ENCODE peak calls at places on chromosome 9, in six cellular contexts. S is IMR-90, Q is K562, W is A549, I is GM12878, N is HepG2. D is an unnamed sample.

GRCh38 chr9:134509306-134509705 is 132.3 kb upstream of the COL5A1 start:
- DNase-seq in I (no peak), Q (no peak), N (no peak), W (no peak), S (no peak), D (no peak)

GRCh38 chr9:83147487-83148149 is 84.7 kb upstream of the RASEF start:
- DNase-seq in S (no peak), Q (no peak), N (no peak), W (no peak), I (no peak), D (no peak)

GRCh38 chr9:16992138-16992537 is 121.7 kb upstream of the BNC2 start:
- DNase-seq in I (no peak), Q (no peak), N (no peak), W (no peak), S (no peak), D (no peak)

GRCh38 chr9:2613730-2614271 is 7.8 kb upstream of the VLDLR start:
- DNase-seq in N (no peak), Q (no peak), I (no peak), S (no peak), W (no peak), D (no peak)

GRCh38 chr9:20394928-20395327 is 227.4 kb downstream of the MLLT3 start:
- DNase-seq in W (no peak), Q (no peak), I (no peak), N (no peak), S (no peak), D (no peak)

GRCh38 chr9:89522261-89522978 is 24.5 kb upstream of the SEMA4D start:
- DNase-seq in S (no peak), N (no peak), I (peak), Q (no peak), W (no peak), D (no peak)

GRCh38 chr9:77896269-77897245 is 135.1 kb downstream of the GNAQ start:
- DNase-seq in N (no peak), W (no peak), Q (no peak), S (no peak), I (no peak), D (no peak)

GRCh38 chr9:90801507-90802289 is at the start of gene SYK:
- DNase-seq in W (no peak), N (no peak), Q (peak), S (no peak), I (no peak), D (peak)

GRCh38 chr9:128899566-128900322 is 17.8 kb downstream of the LRRC8A start:
- DNase-seq in W (no peak), I (no peak), Q (no peak), S (no peak), N (no peak), D (no peak)

GRCh38 chr9:111839981-111840380 is 45.2 kb upstream of the SHOC1 start:
- DNase-seq in Q (no peak), W (no peak), I (no peak), S (peak), N (no peak), D (no peak)

GRCh38 chr9:78234810-78235209 is 1.1 kb upstream of the CEP78 start:
- DNase-seq in S (peak), I (no peak), W (no peak), Q (no peak), N (no peak), D (no peak)

GRCh38 chr9:128365525-128365924 is 5.6 kb upstream of the URM1 start:
- DNase-seq in W (no peak), S (no peak), N (no peak), I (no peak), Q (no peak), D (no peak)

GRCh38 chr9:121373401-121373769 is 3.3 kb upstream of the STOM start:
- DNase-seq in W (peak), S (peak), Q (no peak), N (no peak), I (no peak), D (no peak)

GRCh38 chr9:34253460-34253837 is 74.6 kb downstream of the UBAP1 start:
- DNase-seq in W (peak), N (no peak), I (no peak), S (peak), Q (no peak), D (no peak)

GRCh38 chr9:111036068-111036789 is 2.0 kb downstream of the LPAR1 start:
- DNase-seq in I (no peak), W (peak), S (peak), Q (no peak), N (no peak), D (peak)

GRCh38 chr9:38154501-38155421 is 85.7 kb upstream of the SHB start:
- DNase-seq in I (no peak), Q (no peak), W (no peak), S (no peak), N (no peak), D (no peak)

GRCh38 chr9:77731008-77731698 is 83.0 kb upstream of the GNA14 start:
- DNase-seq in Q (no peak), N (no peak), S (no peak), W (no peak), I (no peak), D (no peak)

GRCh38 chr9:120383611-120383998 is 196.4 kb downstream of the CDK5RAP2 start:
- DNase-seq in I (no peak), S (no peak), Q (no peak), N (no peak), W (no peak), D (no peak)

GRCh38 chr9:136115206-136115605 is 3.5 kb downstream of the TMEM250 start:
- DNase-seq in N (no peak), Q (no peak), S (no peak), I (no peak), W (no peak), D (no peak)

GRCh38 chr9:98575379-98576346 is 133.1 kb downstream of the GABBR2 start:
- DNase-seq in N (no peak), I (peak), Q (peak), W (peak), S (peak), D (no peak)

GRCh38 chr9:119802621-119803020 is 433.4 kb upstream of the BRINP1 start:
- DNase-seq in W (no peak), S (no peak), Q (no peak), N (no peak), I (no peak), D (no peak)

GRCh38 chr9:14021871-14022525 is 291.9 kb downstream of the NFIB start:
- DNase-seq in S (peak), Q (no peak), W (no peak), N (no peak), I (no peak), D (no peak)

GRCh38 chr9:3043369-3043768 is 199.5 kb upstream of the PUM3 start:
- DNase-seq in N (no peak), S (peak), Q (no peak), W (no peak), I (no peak), D (no peak)

GRCh38 chr9:462611-463010 is 247.9 kb downstream of the DOCK8 start:
- DNase-seq in W (no peak), N (no peak), Q (no peak), S (no peak), I (no peak), D (no peak)

GRCh38 chr9:14057347-14058077 is 256.4 kb downstream of the NFIB start:
- DNase-seq in S (no peak), W (no peak), Q (no peak), N (no peak), I (no peak), D (no peak)

GRCh38 chr9:113131689-113132151 is 19.1 kb upstream of the SLC31A2 start:
- DNase-seq in I (no peak), S (peak), Q (no peak), W (no peak), N (no peak), D (peak)

GRCh38 chr9:127129718-127130085 is 7.3 kb upstream of the ANGPTL2 start:
- DNase-seq in W (no peak), S (no peak), Q (no peak), I (no peak), N (no peak), D (no peak)

GRCh38 chr9:88059469-88059868 is 78.8 kb downstream of the SPATA31C2 start:
- DNase-seq in I (no peak), S (no peak), W (no peak), N (no peak), Q (no peak), D (no peak)

GRCh38 chr9:25003686-25004085 is 458.0 kb upstream of the IZUMO3 start:
- DNase-seq in Q (no peak), S (no peak), I (no peak), W (peak), N (peak), D (peak)

GRCh38 chr9:114691046-114691955 is 9.3 kb upstream of the TEX48 start:
- DNase-seq in N (no peak), Q (no peak), I (peak), W (peak), S (peak), D (no peak)

GRCh38 chr9:114694146-114694545 is 12.2 kb upstream of the TEX48 start:
- DNase-seq in Q (no peak), W (no peak), N (no peak), I (no peak), S (peak), D (no peak)

GRCh38 chr9:114691956-114692295 is 9.9 kb upstream of the TEX48 start:
- DNase-seq in I (no peak), S (no peak), W (no peak), N (no peak), Q (no peak), D (no peak)

GRCh38 chr9:114694719-114695269 is 12.8 kb upstream of the TEX48 start:
- DNase-seq in W (no peak), Q (no peak), S (peak), N (no peak), I (peak), D (no peak)

DNA sequence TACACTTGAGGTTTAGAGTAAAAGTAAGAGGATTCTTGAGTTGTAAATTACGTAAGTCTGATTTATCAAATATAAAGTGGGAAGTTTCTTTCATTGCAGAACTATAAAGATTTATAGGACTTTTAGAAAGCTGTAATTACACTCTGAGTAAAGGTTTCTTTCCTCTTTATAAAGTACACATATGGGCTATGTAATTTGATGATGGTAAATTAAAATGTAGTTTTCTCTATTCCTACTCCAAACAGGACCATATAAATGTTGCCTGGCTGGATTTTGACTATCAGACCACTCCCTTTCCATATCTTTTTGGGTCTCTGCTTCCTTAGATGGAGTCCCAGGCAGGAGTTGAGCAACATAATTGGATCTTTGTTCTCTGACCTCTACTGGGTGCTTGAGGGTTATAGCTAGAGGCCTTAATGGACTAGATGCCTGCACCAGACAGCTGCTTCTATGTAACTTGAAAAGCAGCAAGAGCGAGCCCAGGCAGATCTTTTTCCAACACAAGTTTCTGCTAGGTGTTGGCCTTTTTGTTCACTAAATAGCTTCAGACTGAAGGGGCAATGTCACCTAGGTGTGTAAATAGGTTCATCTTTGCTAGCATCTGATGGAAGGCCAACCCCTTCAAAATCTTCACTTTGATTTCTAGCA is 11.4 kb upstream of the TEX48 start:
- DNase-seq in N (no peak), Q (no peak), I (no peak), W (no peak), S (no peak), D (no peak)
- TF ChIP-seq BHLHE40 in N (no peak), Q (no peak), I (no peak), W (no peak), S (no peak), D (no peak)

DNA sequence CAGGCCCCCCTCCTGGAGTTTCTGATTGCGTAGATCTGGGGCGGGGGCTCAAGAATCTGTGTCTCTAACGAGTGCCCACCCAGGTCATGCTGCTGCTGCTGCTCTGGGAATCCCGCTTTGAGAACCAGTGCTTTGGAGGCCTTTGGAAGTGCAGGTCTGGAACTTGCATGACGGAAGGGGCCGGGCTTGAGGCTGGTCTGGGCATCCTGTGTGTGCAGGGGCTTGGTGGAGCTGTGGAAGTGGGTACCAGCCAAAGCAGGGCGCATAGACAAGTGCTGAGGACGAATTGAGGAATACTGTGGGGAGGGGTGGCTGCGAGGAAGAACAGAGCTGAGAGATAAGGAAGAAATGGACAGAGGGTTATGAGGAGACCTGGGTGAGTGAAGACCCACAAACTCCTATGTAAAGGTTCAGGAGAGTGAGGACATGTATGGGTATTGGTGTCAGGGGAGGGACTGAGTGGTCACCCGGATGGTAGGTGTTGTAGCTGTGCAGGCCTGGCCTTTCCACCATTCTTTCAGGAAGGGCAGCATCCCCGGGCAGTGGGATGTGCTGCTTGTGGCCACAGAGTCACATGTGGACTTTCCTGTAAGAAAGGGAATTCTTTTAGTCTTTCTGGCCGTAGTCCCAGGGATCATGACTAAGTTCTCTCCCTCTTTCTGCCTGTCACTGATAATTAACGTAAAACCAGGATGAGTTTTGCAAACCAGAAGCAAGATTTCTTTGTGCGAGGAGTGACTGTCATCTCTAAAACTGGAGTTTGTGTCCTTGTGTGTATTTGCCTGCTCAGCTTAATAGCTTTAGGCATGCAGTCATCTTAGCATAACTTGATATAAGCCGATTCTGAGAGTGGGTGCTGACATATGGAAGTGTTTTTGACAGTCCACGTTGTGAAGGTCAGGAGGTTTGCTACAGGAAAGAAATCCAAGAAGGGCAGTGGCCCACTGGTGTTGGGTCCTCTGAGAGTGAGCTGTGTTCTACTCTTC is 43.3 kb upstream of the TJP2 start:
- DNase-seq in W (no peak), S (peak), I (no peak), N (no peak), Q (no peak), D (no peak)
- TF ChIP-seq BHLHE40 in W (no peak), S (peak), I (no peak), N (no peak), Q (no peak), D (no peak)

DNA sequence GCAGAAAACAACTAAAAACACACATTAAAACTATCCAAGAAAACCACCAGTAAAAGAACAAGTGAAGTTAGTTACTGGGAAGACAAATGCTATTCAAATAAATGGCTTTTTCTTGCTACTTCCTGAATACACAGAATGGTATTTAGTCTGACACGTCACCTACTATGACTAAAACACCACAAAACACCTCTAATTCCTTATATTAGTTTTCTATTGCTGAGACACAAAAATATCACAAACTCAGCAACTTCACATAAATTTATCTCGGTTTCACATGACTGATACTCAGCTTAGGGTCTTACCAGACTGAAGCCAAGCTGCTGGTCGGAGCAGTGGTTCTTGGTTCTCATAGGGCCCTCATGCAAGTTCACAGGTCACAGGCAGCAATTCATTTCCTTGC is 5.4 kb downstream of the DMAC1 start:
- DNase-seq in I (no peak), Q (no peak), S (no peak), N (no peak), W (no peak), D (no peak)
- TF ChIP-seq BHLHE40 in I (no peak), Q (no peak), S (no peak), N (no peak), W (no peak), D (no peak)

GRCh38 chr9:18390393-18390792 is 83.6 kb upstream of the ADAMTSL1 start:
- DNase-seq in S (peak), Q (no peak), I (no peak), W (no peak), N (no peak), D (no peak)
- TF ChIP-seq BHLHE40 in S (no peak), Q (no peak), I (no peak), W (no peak), N (no peak), D (no peak)

GRCh38 chr9:86639899-86640379 is 285.7 kb upstream of the TUT7 start:
- DNase-seq in N (no peak), W (no peak), I (no peak), Q (no peak), S (no peak), D (peak)
- TF ChIP-seq BHLHE40 in N (no peak), W (no peak), I (no peak), Q (no peak), S (no peak), D (no peak)

GRCh38 chr9:130939405-130939941 is 426 bp upstream of the FIBCD1 start:
- DNase-seq in S (peak), Q (no peak), I (no peak), N (no peak), W (no peak), D (peak)
- TF ChIP-seq BHLHE40 in S (no peak), Q (no peak), I (no peak), N (no peak), W (no peak), D (no peak)

DNA sequence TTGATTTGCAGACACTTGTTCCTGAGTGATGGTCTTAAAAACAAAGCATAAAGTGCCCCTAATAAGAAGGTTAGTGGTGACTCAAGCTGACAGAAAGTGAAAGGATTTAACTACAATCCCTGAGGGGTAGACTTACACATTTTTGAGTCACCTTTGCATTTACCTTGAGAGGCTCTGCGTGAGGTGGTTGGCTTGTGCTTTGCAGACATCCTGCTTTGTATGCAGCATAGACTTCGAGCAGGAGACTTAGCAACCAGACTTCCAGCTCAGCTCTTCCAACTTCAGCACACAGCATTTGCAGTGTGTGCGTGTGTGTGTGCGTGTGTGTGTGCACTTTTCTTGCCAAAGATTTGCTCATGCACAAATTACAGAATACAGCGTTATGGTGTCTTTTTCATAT is 159.7 kb downstream of the TLE4 start:
- DNase-seq in I (peak), Q (no peak), S (no peak), W (no peak), N (no peak), D (no peak)
- TF ChIP-seq BHLHE40 in I (no peak), Q (no peak), S (no peak), W (no peak), N (no peak), D (no peak)

GRCh38 chr9:114721491-114722362 is 39.7 kb upstream of the TEX48 start:
- DNase-seq in N (peak), Q (no peak), I (no peak), S (peak), W (peak), D (no peak)
- TF ChIP-seq BHLHE40 in N (peak), Q (no peak), I (no peak), S (no peak), W (no peak), D (no peak)

GRCh38 chr9:115210699-115211098 is 92.7 kb upstream of the TNC start:
- DNase-seq in Q (no peak), W (no peak), I (no peak), N (no peak), S (no peak), D (no peak)

GRCh38 chr9:115208503-115208902 is 90.5 kb upstream of the TNC start:
- DNase-seq in Q (no peak), I (no peak), N (no peak), S (peak), W (no peak), D (no peak)

GRCh38 chr9:115209601-115210306 is 91.8 kb upstream of the TNC start:
- DNase-seq in Q (no peak), S (peak), W (peak), I (peak), N (no peak), D (no peak)

GRCh38 chr9:115204827-115205506 is 87.0 kb upstream of the TNC start:
- DNase-seq in I (no peak), Q (no peak), N (no peak), W (peak), S (peak), D (no peak)

DNA sequence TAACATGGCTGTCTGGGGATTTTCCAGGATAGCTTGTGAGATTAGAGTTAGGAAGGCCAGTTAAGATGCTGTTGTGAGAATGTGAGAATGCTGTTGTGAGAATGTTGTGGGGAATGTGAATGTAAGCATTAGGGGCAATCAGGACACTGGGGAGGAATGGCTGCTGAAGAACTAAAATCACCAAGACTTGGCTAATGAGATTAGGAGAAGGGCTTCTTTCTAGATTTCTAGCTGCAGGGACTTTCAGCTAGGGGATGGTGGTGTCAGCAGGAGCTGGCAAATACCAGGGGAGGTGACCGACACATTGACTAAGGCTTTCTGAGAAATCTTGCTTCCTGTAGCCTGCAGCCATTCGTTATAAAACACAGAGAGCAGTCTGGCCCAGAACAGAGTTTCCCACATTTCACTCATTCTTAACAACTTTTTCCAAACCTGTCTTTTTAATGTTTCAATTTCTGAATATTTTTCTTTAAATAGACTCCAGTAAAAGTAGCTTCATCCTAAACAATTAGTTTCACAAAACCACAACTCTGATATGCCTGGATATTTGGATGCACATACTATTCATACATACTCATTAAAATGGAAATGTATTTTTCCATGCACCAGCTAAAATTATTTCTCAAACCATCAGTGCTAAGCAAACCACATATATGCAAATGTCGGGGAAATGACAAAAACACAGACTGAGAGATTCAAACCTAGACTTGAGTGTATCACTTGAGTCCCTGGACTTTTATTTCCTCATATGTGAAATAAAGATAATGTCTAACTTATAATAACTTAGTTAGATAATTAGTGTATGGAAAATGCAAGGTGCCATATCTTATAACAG is 89.3 kb upstream of the TNC start:
- DNase-seq in N (no peak), Q (no peak), W (no peak), I (peak), S (peak), D (no peak)
- TF ChIP-seq BHLHE40 in N (no peak), Q (no peak), W (no peak), I (no peak), S (no peak), D (no peak)

GRCh38 chr9:8366161-8366926 is 566.8 kb upstream of the DMAC1 start:
- DNase-seq in S (peak), W (peak), I (no peak), N (no peak), Q (no peak), D (no peak)
- TF ChIP-seq BHLHE40 in S (no peak), W (no peak), I (no peak), N (no peak), Q (no peak), D (no peak)

D was measured in HEK293T.